ENCODE peak calls at places on chromosomes 1 and 21, in four cellular contexts. Y is neural crest cell, L is A549, U is astrocyte of the spinal cord. O is an unnamed sample.

GRCh38 chr1:33957854-33958253 is 94.0 kb downstream of the HMGB4 start:
- DNase-seq in Y (no peak), L (no peak), U (no peak), O (no peak)

GRCh38 chr1:158045639-158046038 is 52.2 kb downstream of the KIRREL1 start:
- DNase-seq in Y (no peak), L (no peak), U (peak), O (no peak)

GRCh38 chr1:223669003-223669402 is 3.5 kb upstream of the CAPN8 start:
- DNase-seq in Y (no peak), L (no peak), U (no peak), O (no peak)

GRCh38 chr1:115099693-115100050 is 10.4 kb upstream of the TSPAN2 start:
- DNase-seq in Y (no peak), L (no peak), U (no peak), O (no peak)

GRCh38 chr21:34889537-34890257 is 159.4 kb downstream of the RUNX1 start:
- DNase-seq in Y (peak), L (peak), U (peak), O (no peak)

GRCh38 chr1:221708076-221708571 is 33.8 kb downstream of the DUSP10 start:
- DNase-seq in Y (no peak), L (no peak), U (no peak), O (no peak)

GRCh38 chr1:99756598-99756997 is 9.8 kb downstream of the FRRS1 start:
- DNase-seq in Y (no peak), L (no peak), U (peak), O (no peak)

GRCh38 chr1:52825868-52826267 is 16.7 kb upstream of the ZYG11A start:
- DNase-seq in Y (no peak), L (no peak), U (no peak), O (no peak)

GRCh38 chr1:180116964-180117763 is 37.5 kb upstream of the QSOX1 start:
- DNase-seq in Y (no peak), L (no peak), U (no peak), O (no peak)

GRCh38 chr1:162161921-162162550 is 92.5 kb downstream of the NOS1AP start:
- DNase-seq in Y (no peak), L (no peak), U (no peak), O (no peak)

GRCh38 chr1:30610917-30611316 is 112.5 kb downstream of the MATN1 start:
- DNase-seq in Y (no peak), L (no peak), U (no peak), O (no peak)

GRCh38 chr1:65075123-65075976 is 72.7 kb upstream of the AK4 start:
- DNase-seq in Y (peak), L (peak), U (peak), O (no peak)

GRCh38 chr1:59674605-59675004 is 140.1 kb upstream of the HOOK1 start:
- DNase-seq in Y (no peak), L (no peak), U (no peak), O (no peak)

GRCh38 chr1:162026906-162027305 is 3.2 kb upstream of the OLFML2B start:
- DNase-seq in Y (no peak), L (no peak), U (no peak), O (no peak)

GRCh38 chr1:179816196-179816960 is 61.2 kb downstream of the TOR1AIP2 start:
- DNase-seq in Y (no peak), L (no peak), U (peak), O (no peak)

GRCh38 chr1:154626456-154627246 is 18.7 kb upstream of the ADAR start:
- DNase-seq in Y (no peak), L (no peak), U (no peak), O (no peak)

GRCh38 chr21:37532868-37533780 is 166.6 kb downstream of the DYRK1A start:
- DNase-seq in Y (no peak), L (peak), U (peak), O (no peak)

GRCh38 chr1:57423135-57424131 is at the start of gene DAB1:
- DNase-seq in Y (peak), L (no peak), U (no peak), O (no peak)

GRCh38 chr21:42125571-42126544 is 54.7 kb downstream of the UMODL1 start:
- DNase-seq in Y (no peak), L (no peak), U (no peak), O (no peak)

GRCh38 chr1:20112279-20113000 is 6.9 kb downstream of the PLA2G2D start:
- DNase-seq in Y (no peak), L (no peak), U (no peak), O (no peak)

GRCh38 chr1:20119351-20119750 is at the start of gene PLA2G2D:
- DNase-seq in Y (no peak), L (no peak), U (no peak), O (no peak)

GRCh38 chr1:20114021-20114648 is 5.2 kb downstream of the PLA2G2D start:
- DNase-seq in Y (no peak), L (no peak), U (no peak), O (no peak)

GRCh38 chr1:20115916-20116315 is 3.4 kb downstream of the PLA2G2D start:
- DNase-seq in Y (no peak), L (no peak), U (no peak), O (no peak)

DNA sequence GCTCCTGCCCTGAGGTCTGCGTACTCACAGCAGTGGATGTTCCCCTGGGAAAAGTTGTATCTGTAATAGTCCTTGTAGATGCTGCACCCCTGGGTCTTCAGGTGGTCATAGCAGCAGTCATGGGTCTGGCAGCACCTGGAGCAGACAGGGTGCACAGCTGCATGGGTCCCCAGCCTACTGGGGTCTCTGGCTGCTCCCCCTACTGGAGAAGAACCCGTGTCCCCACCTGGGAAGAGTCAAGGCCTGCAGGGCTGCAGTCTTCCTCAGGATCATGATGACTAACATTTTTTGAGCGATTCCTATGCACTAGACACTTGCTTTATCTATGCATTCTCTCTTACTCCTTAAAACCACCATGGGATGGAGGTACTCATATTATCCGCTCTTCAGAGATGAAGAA is 3.9 kb downstream of the PLA2G2D start:
- DNase-seq in Y (no peak), L (no peak), U (no peak), O (no peak)
- TF ChIP-seq CTCF in Y (no peak), L (no peak), U (no peak), O (no peak)

GRCh38 chr1:63063367-63063766 is 259.0 kb upstream of the FOXD3 start:
- DNase-seq in Y (no peak), L (no peak), U (no peak), O (no peak)
- TF ChIP-seq CTCF in Y (no peak), L (no peak), U (no peak), O (no peak)

DNA sequence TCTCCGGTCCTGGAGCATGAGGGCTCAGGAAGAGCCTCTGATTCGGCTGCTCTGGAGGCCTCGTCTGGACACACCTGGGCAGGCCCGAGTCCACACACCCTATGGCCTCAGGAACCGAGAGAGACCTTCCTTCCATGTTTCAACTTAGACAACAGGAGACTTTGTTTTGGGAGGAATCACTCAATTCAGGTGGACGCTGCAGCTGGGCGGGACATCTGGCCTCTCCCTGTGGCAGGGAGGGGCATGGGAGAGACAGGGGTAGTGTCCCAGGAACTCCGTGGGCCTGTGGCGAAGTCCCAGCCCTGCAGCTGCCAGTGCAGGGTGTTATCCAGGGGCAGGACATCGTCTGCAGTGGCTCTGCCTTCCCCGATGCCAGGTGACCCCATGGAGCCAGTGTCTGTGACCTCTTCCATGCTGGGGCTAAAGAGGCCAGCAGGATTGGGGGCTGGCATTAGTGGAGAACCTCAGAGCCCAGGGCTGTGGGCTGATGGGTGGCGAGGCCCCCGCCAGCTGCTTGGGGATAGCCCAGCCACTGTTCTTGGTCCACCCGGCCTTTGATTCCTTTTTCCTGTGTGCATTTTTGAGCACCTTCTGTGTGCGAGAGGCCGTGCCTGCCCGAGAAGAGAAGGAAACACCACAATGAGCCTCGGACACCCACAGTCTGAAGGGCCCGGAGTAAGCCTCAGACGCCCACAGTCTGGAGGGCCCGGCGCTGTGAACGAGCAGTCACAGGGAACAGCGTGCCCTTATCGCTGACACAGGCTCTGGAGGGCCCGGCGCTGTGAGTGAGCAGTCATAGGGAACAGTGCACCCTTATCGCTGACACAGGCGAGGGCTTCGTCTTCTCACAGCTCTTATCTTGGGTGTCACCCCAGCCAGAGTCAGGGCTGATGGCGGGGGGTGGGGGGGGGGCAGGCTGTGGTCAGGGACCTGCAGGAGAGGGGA is 6.2 kb downstream of the COL18A1 start:
- DNase-seq in Y (no peak), L (no peak), U (no peak), O (no peak)
- TF ChIP-seq CTCF in Y (no peak), L (no peak), U (no peak), O (no peak)

GRCh38 chr1:206808615-206809014 is 36.3 kb upstream of the IL10 start:
- DNase-seq in Y (no peak), L (no peak), U (peak), O (no peak)

GRCh38 chr1:206805357-206805756 is 33.1 kb upstream of the IL10 start:
- DNase-seq in Y (no peak), L (no peak), U (no peak), O (no peak)

GRCh38 chr1:206814716-206815341 is 42.5 kb upstream of the IL10 start:
- DNase-seq in Y (no peak), L (no peak), U (peak), O (no peak)

GRCh38 chr1:206812456-206812855 is 40.2 kb upstream of the IL10 start:
- DNase-seq in Y (no peak), L (no peak), U (no peak), O (no peak)

GRCh38 chr1:206809504-206810084 is 37.3 kb upstream of the IL10 start:
- DNase-seq in Y (no peak), L (peak), U (peak), O (no peak)
- TF ChIP-seq CTCF in Y (no peak), L (peak), U (peak), O (no peak)

DNA sequence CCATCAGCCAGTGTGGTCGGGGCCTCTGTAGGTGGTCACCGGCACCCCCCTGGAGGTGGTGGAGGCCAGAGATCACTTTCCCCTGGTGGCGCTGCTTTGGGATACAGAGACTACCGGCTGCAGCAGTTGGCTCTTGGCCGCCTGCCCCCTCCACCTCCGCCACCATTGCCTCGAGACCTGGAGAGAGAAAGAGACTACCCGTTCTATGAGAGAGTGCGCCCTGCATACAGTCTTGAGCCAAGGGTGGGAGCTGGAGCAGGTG is 961 bp downstream of the RBM15 start:
- DNase-seq in Y (no peak), L (peak), U (no peak), O (no peak)
- TF ChIP-seq CTCF in Y (no peak), L (no peak), U (no peak), O (no peak)

GRCh38 chr1:193190096-193190744 is 3.8 kb upstream of the B3GALT2 start:
- DNase-seq in Y (no peak), L (no peak), U (peak), O (no peak)
- TF ChIP-seq CTCF in Y (peak), L (peak), U (peak), O (no peak)

DNA sequence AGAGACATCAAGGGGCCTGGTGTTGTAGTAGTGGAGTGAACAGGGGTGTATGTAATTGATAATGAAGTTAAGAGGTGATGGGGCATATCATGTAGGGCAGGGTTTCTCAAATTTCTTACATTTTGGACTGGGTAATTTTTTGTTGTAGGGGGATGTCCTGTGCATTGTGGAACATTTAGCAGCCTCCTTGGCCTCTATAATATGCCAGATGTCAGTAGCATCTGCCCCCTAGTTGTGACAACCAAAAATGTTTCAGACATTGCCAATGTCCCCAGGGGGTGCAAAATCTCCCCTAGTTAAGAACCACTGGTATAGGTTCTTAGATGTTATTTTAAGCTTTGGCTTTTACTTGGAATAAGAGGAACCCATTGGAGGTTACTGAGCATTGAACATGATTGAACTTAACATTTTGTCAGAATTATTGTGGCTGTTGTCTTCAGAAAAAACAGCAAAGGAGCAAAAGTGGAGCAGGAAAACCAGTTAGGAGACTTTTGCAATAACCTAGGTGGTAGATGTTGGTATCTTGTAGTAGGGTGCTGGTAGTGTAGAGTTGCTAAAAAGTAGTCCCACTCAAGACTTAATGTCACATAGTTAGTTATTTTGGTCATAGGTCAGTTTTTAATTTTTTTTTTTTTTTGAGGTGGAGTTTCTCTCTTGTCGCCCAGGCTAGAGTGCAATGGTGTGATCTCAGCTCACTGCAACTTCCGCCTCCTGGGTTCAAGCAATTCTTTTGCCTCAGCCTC is 6.2 kb downstream of the ZNF326 start:
- DNase-seq in Y (no peak), L (no peak), U (no peak), O (no peak)
- TF ChIP-seq CTCF in Y (peak), L (no peak), U (no peak), O (no peak)

DNA sequence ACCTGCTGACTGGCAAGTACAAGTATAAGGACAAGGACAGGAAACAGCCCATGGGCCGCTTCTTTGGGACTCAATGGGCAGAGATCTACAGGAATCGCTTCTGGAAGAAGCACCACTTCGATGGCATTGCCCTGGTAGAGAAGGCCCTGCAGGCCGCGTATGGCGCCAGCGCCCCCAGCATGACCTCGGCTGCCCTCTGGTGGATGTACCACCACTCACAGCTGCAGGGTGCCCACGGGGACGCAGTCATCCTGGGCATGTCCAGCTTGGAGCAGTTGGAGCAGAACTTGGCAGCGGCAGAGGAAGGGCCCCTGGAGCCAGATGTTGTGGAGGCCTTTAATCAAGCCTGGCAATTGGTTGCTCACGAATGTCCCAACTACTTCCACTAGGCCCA is 32.0 kb downstream of the SLC16A1 start:
- DNase-seq in Y (no peak), L (no peak), U (no peak), O (no peak)
- TF ChIP-seq CTCF in Y (no peak), L (no peak), U (no peak), O (no peak)

GRCh38 chr1:14972107-14972506 is 181.4 kb upstream of the TMEM51 start:
- DNase-seq in Y (no peak), L (no peak), U (no peak), O (no peak)
- TF ChIP-seq CTCF in Y (no peak), L (no peak), U (no peak), O (no peak)